ENCODE peak calls at places on chromosomes 7 and 10, in seven cellular contexts. K is fibroblast of gingiva; W is stimulated activated CD4-positive, alpha-beta T cell treated with anti-CD3 and anti-CD28 coated beads, Interleukin-12 subunit alpha, Interleukin-12 subunit beta, amount 100 ng/mL, for 48 hours; Q is NCI-H2107; P is NCI-H774; B is NCI-H2081 treated with DMSO at 0.1 percent for 48 hours; I is cardiac fibroblast. A is an unnamed sample.

GRCh38 chr10:112631501-112632410 is 184.7 kb downstream of the VTI1A start:
- DNase-seq in K (peak; percentile 22), W (no peak), Q (no peak), P (no peak), B (no peak), I (peak; percentile 57), A (no peak)

GRCh38 chr10:131216681-131217230 is 94.8 kb downstream of the TCERG1L start:
- DNase-seq in K (no peak), W (no peak), Q (no peak), P (no peak), B (no peak), I (no peak), A (no peak)

GRCh38 chr10:22737587-22737986 is 23.2 kb upstream of the PIP4K2A start:
- DNase-seq in K (peak; percentile 24), W (no peak), Q (no peak), P (no peak), B (no peak), I (peak; percentile 92), A (no peak)

GRCh38 chr10:28716748-28717147 is 39.4 kb downstream of the BAMBI start:
- DNase-seq in K (no peak), W (no peak), Q (no peak), P (no peak), B (no peak), I (no peak), A (no peak)

GRCh38 chr10:103333934-103334520 is 16.9 kb downstream of the PCGF6 start:
- DNase-seq in K (no peak), W (no peak), Q (no peak), P (no peak), B (no peak), I (peak; percentile 49), A (no peak)

GRCh38 chr10:79260803-79261740 is 86.2 kb upstream of the PPIF start:
- DNase-seq in K (no peak), W (no peak), Q (no peak), P (peak; percentile 75), B (peak; percentile 24), I (no peak), A (no peak)

GRCh38 chr10:7956508-7956907 is 98.0 kb upstream of the GATA3 start:
- DNase-seq in K (peak; percentile 83), W (no peak), Q (no peak), P (no peak), B (no peak), I (peak; percentile 86), A (peak; percentile 16)

GRCh38 chr10:110857265-110858158 is 14.2 kb upstream of the PDCD4 start:
- DNase-seq in K (no peak), W (no peak), Q (peak; percentile 75), P (peak; percentile 4), B (no peak), I (peak; percentile 54), A (no peak)

GRCh38 chr7:78039791-78040776 is 241.5 kb downstream of the PHTF2 start:
- DNase-seq in K (no peak), W (peak; percentile 51), Q (no peak), P (no peak), B (no peak), I (peak; percentile 18), A (peak; percentile 38)

GRCh38 chr10:102310356-102311024 is 65.2 kb downstream of the GBF1 start:
- DNase-seq in K (peak; percentile 74), W (no peak), Q (no peak), P (no peak), B (no peak), I (peak; percentile 69), A (no peak)

GRCh38 chr10:102475451-102476040 is 24.2 kb upstream of the C10orf95 start:
- DNase-seq in K (no peak), W (no peak), Q (no peak), P (no peak), B (no peak), I (no peak), A (no peak)

GRCh38 chr7:130009848-130010688 is 41.1 kb downstream of the ZC3HC1 start:
- DNase-seq in K (peak; percentile 68), W (peak; percentile 5), Q (no peak), P (no peak), B (no peak), I (peak; percentile 98), A (peak; percentile 22)

GRCh38 chr10:62352356-62352963 is 21.7 kb upstream of the ZNF365 start:
- DNase-seq in K (no peak), W (peak; percentile 35), Q (no peak), P (no peak), B (no peak), I (peak; percentile 81), A (no peak)

GRCh38 chr10:131901181-131901829 is 497 bp downstream of the PPP2R2D start:
- DNase-seq in K (peak; percentile 34), W (no peak), Q (no peak), P (no peak), B (no peak), I (peak; percentile 37), A (peak; percentile 45)

GRCh38 chr7:132500727-132501410 is 75.4 kb downstream of the PLXNA4 start:
- DNase-seq in K (no peak), W (no peak), Q (no peak), P (no peak), B (no peak), I (peak; percentile 51), A (no peak)

GRCh38 chr7:132575336-132575986 is 809 bp downstream of the PLXNA4 start:
- DNase-seq in K (peak; percentile 35), W (no peak), Q (no peak), P (no peak), B (no peak), I (peak; percentile 43), A (no peak)

GRCh38 chr10:11748866-11749265 is 6.7 kb downstream of the ECHDC3 start:
- DNase-seq in K (no peak), W (no peak), Q (no peak), P (no peak), B (no peak), I (no peak), A (no peak)

GRCh38 chr7:84247591-84247990 is 53.0 kb upstream of the SEMA3A start:
- DNase-seq in K (no peak), W (no peak), Q (no peak), P (no peak), B (no peak), I (peak; percentile 71), A (no peak)

GRCh38 chr10:24393206-24393605 is 184.3 kb downstream of the KIAA1217 start:
- DNase-seq in K (no peak), W (no peak), Q (no peak), P (no peak), B (no peak), I (no peak), A (no peak)

A was measured in GM19239.